ENCODE peak calls at places on chromosomes 2 and 18, in five cellular contexts. P is cerebellum, M is tibial artery, U is astrocyte of the spinal cord, H is fibroblast of the conjunctiva. V is an unnamed sample.

GRCh38 chr2:219176818-219177593 is at the start of gene CNPPD1:
- DNase-seq in M (peak; percentile 95), U (peak; percentile 78), H (peak; percentile 59), P (peak; percentile 92), V (peak; percentile 91)

GRCh38 chr2:223760838-223761502 is 76.4 kb downstream of the AP1S3 start:
- DNase-seq in U (peak; percentile 88), P (no peak), M (no peak), H (peak; percentile 30), V (no peak)

GRCh38 chr2:198374375-198375072 is 570.1 kb downstream of the PLCL1 start:
- DNase-seq in H (peak; percentile 68), U (peak; percentile 70), P (no peak), M (no peak), V (no peak)

GRCh38 chr2:140808816-140809215 is 1322.0 kb downstream of the LRP1B start:
- DNase-seq in H (no peak), U (no peak), M (no peak), P (no peak), V (no peak)

GRCh38 chr2:181891258-181891965 is at the start of gene ITPRID2:
- DNase-seq in P (peak; percentile 81), M (peak; percentile 92), H (peak; percentile 77), U (peak; percentile 92), V (peak; percentile 90)

GRCh38 chr2:168738057-168738456 is 64.4 kb upstream of the NOSTRIN start:
- DNase-seq in P (peak; percentile 29), M (no peak), H (peak; percentile 8), U (no peak), V (no peak)

GRCh38 chr2:139885921-139886498 is 1105.8 kb upstream of the NXPH2 start:
- DNase-seq in M (no peak), H (no peak), P (no peak), U (no peak), V (no peak)

GRCh38 chr18:22556271-22556990 is 138.7 kb upstream of the CTAGE1 start:
- DNase-seq in M (peak; percentile 94), P (no peak), U (peak; percentile 38), H (no peak), V (peak; percentile 81)

GRCh38 chr18:23257686-23258565 is 122.6 kb downstream of the CABLES1 start:
- DNase-seq in U (peak; percentile 44), M (no peak), H (no peak), P (no peak), V (no peak)

GRCh38 chr18:32373505-32373904 is 97.2 kb downstream of the GAREM1 start:
- DNase-seq in P (peak; percentile 28), H (no peak), U (no peak), M (no peak), V (no peak)

GRCh38 chr2:189014426-189015138 is 40.4 kb downstream of the COL3A1 start:
- DNase-seq in H (peak; percentile 43), U (peak; percentile 51), P (no peak), M (no peak), V (no peak)

GRCh38 chr2:8132371-8132831 is 549.5 kb upstream of the ID2 start:
- DNase-seq in H (no peak), M (no peak), U (peak; percentile 33), P (no peak), V (no peak)

GRCh38 chr2:137838255-137839092 is 125.8 kb upstream of the HNMT start:
- DNase-seq in P (peak; percentile 35), H (peak; percentile 36), M (no peak), U (peak; percentile 57), V (no peak)

GRCh38 chr2:40534528-40534927 is 82.6 kb upstream of the SLC8A1 start:
- DNase-seq in U (no peak), M (no peak), H (no peak), P (no peak), V (no peak)

GRCh38 chr2:191063584-191063983 is 49.6 kb upstream of the STAT1 start:
- DNase-seq in H (no peak), P (no peak), M (no peak), U (no peak), V (no peak)

GRCh38 chr2:96118698-96119388 is 2.5 kb upstream of the ADRA2B start:
- DNase-seq in U (no peak), H (no peak), M (no peak), P (no peak), V (peak; percentile 12)

GRCh38 chr2:98822301-98823164 is 91.6 kb upstream of the MGAT4A start:
- DNase-seq in M (peak; percentile 77), H (no peak), U (no peak), P (peak; percentile 53), V (peak; percentile 71)

GRCh38 chr2:231716641-231717280 is 8.4 kb downstream of the PTMA start:
- DNase-seq in U (no peak), H (no peak), P (no peak), M (peak; percentile 69), V (no peak)

GRCh38 chr2:95273911-95274290 is 348 bp upstream of the PROM2 start:
- DNase-seq in M (no peak), H (no peak), U (no peak), P (no peak), V (no peak)

GRCh38 chr2:468631-469310 is 180.9 kb upstream of the ALKAL2 start:
- DNase-seq in U (peak; percentile 4), P (no peak), H (no peak), M (no peak), V (no peak)

GRCh38 chr2:206937519-206937918 is 1.8 kb upstream of the CPO start:
- DNase-seq in P (no peak), U (no peak), H (no peak), M (no peak), V (no peak)

GRCh38 chr2:207423886-207424285 is 105.9 kb upstream of the CREB1 start:
- DNase-seq in P (no peak), U (peak; percentile 96), H (no peak), M (no peak), V (no peak)

GRCh38 chr2:236743623-236744280 is 174.1 kb downstream of the ACKR3 start:
- DNase-seq in U (peak; percentile 97), P (peak; percentile 19), M (no peak), H (peak; percentile 49), V (no peak)

GRCh38 chr2:217922101-217923006 is 80.4 kb downstream of the TNS1 start:
- DNase-seq in M (peak; percentile 94), H (no peak), P (no peak), U (no peak), V (peak; percentile 67)

GRCh38 chr2:28956890-28957289 is 24.2 kb upstream of the TOGARAM2 start:
- DNase-seq in M (no peak), P (no peak), U (no peak), H (no peak), V (no peak)

GRCh38 chr2:157989227-157989626 is 112.4 kb upstream of the UPP2 start:
- DNase-seq in P (peak; percentile 24), U (no peak), H (no peak), M (no peak), V (no peak)

GRCh38 chr2:239835056-239835455 is 190.1 kb downstream of the NDUFA10 start:
- DNase-seq in P (no peak), U (no peak), H (no peak), M (no peak), V (no peak)

GRCh38 chr2:121699421-121700328 is 37.0 kb downstream of the NIFK start:
- DNase-seq in M (no peak), H (no peak), U (peak; percentile 70), P (no peak), V (peak; percentile 22)

GRCh38 chr18:26821181-26821580 is 44.3 kb downstream of the AQP4 start:
- DNase-seq in P (no peak), M (no peak), H (no peak), U (no peak), V (no peak)